ENCODE peak calls at places on chromosomes 13 and 19, in six cellular contexts. G is fibroblast of lung, S is H9, U is K562, N is cardiac muscle cell, Y is coronary artery. Q is an unnamed sample.

GRCh38 chr19:572140-572890 is at the start of gene BSG:
- DNase-seq in N (peak; percentile 99), Y (peak; percentile 98), S (peak; percentile 98), U (peak; percentile 93), G (peak; percentile 95), Q (peak; percentile 98)

GRCh38 chr13:75687145-75687763 is 51.1 kb downstream of the LMO7 start:
- DNase-seq in N (peak; percentile 62), G (peak; percentile 43), U (peak; percentile 11), Y (no peak), S (no peak), Q (no peak)

GRCh38 chr19:31483226-31483857 is 134.1 kb upstream of the TSHZ3 start:
- DNase-seq in G (no peak), Y (no peak), N (no peak), S (no peak), U (no peak), Q (no peak)

GRCh38 chr13:71962126-71962525 is 95.1 kb upstream of the DACH1 start:
- DNase-seq in Y (no peak), G (no peak), S (no peak), U (no peak), N (no peak), Q (no peak)

GRCh38 chr19:30070970-30071632 is 129.1 kb downstream of the URI1 start:
- DNase-seq in S (no peak), G (no peak), Y (no peak), U (no peak), N (no peak), Q (no peak)

GRCh38 chr19:43395561-43395960 is 19.1 kb upstream of the TEX101 start:
- DNase-seq in G (no peak), S (no peak), Y (no peak), U (no peak), N (no peak), Q (no peak)

GRCh38 chr13:21949818-21950429 is 279.1 kb downstream of the FGF9 start:
- DNase-seq in S (no peak), Y (no peak), G (no peak), N (no peak), U (no peak), Q (peak; percentile 9)

GRCh38 chr19:13770013-13770635 is 4.1 kb upstream of the C19orf53 start:
- DNase-seq in Y (no peak), S (no peak), N (no peak), U (no peak), G (no peak), Q (no peak)

GRCh38 chr13:98576215-98576945 is 527 bp downstream of the STK24 start:
- DNase-seq in Y (peak; percentile 80), G (peak; percentile 38), U (peak; percentile 33), S (no peak), N (peak; percentile 39), Q (peak; percentile 59)

GRCh38 chr13:103282571-103283450 is 216.6 kb upstream of the SLC10A2 start:
- DNase-seq in N (peak; percentile 92), U (no peak), S (no peak), Y (no peak), G (peak; percentile 95), Q (peak; percentile 15)

GRCh38 chr19:18479964-18480723 is 41.7 kb downstream of the ELL start:
- DNase-seq in G (peak; percentile 66), N (peak; percentile 80), U (no peak), S (no peak), Y (no peak), Q (no peak)

GRCh38 chr19:46529622-46530451 is 34.2 kb upstream of the PNMA8B start:
- DNase-seq in N (peak; percentile 77), S (peak; percentile 67), U (peak; percentile 73), Y (peak; percentile 72), G (peak; percentile 34), Q (peak; percentile 78)

GRCh38 chr13:51432576-51432975 is 20.3 kb downstream of the INTS6 start:
- DNase-seq in S (no peak), N (no peak), G (no peak), U (no peak), Y (no peak), Q (no peak)

GRCh38 chr13:51437550-51438127 is 15.2 kb downstream of the INTS6 start:
- DNase-seq in U (no peak), Y (no peak), G (no peak), S (no peak), N (no peak), Q (no peak)

DNA sequence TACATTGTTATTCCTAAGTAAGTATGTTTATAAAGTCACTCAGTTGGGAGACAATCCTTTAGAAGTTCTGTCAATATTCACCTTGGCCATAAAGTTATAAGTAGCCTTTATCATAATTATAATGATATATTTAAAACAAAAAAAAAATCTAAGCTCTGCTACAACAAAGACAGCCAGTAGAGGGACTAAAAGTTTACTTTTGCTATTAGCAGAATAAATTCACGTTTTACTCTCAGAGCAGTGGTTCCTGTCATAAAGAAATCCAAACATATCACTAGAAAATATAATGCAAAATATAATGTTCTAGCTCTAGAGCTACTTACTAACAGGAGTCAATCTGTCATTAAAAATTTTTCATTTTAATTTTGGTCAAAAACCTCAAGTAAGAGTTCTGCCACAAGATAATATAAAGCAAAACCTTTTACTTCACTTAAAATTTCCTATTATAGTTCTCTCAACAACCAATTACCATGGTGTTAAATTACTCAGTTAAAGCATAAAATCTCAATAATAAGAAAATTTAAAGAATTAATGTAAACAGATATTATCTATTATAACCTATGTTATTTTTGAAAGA is 17.7 kb downstream of the INTS6 start:
- DNase-seq in G (no peak), S (no peak), U (no peak), N (peak; percentile 48), Y (no peak), Q (no peak)
- TF ChIP-seq CTCF in G (peak; percentile 28), S (peak; percentile 69), U (peak; percentile 20), N (peak; percentile 62), Y (peak; percentile 38), Q (peak; percentile 45)

DNA sequence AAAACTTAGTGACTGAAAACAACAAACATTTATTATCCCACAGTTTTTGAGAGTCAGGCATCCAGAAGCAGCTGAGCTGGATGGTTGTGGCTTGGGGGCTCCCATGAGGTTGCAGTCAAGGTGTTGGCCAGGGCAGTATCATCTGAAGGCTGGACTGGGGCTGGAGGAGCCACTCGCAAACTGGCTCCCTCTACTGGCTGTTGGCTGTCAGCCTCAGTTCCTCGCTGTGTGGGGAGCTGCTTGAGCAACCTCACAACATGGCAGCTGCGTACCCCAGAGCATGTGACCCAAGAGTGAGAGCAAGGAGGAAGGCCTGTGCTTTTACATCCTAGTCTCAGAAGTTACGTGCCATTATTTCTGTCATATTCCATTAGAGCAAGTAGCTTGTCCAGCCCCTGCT is 9.7 kb downstream of the YJU2 start:
- DNase-seq in N (no peak), G (no peak), U (peak; percentile 11), Y (no peak), S (no peak), Q (no peak)
- TF ChIP-seq CTCF in N (peak; percentile 6), G (no peak), U (peak; percentile 50), Y (no peak), S (peak; percentile 50), Q (no peak)

GRCh38 chr13:41905600-41906254 is 55.2 kb downstream of the VWA8 start:
- DNase-seq in G (peak; percentile 36), Y (no peak), N (peak; percentile 53), U (no peak), S (no peak), Q (no peak)
- TF ChIP-seq CTCF in G (peak; percentile 34), Y (no peak), N (peak; percentile 62), U (peak; percentile 40), S (peak; percentile 73), Q (peak; percentile 43)

GRCh38 chr19:48738557-48739399 is 1.6 kb downstream of the RASIP1 start:
- DNase-seq in Y (peak; percentile 88), U (peak; percentile 98), S (peak; percentile 99), N (peak; percentile 88), G (peak; percentile 71), Q (peak; percentile 100)
- TF ChIP-seq CTCF in Y (peak; percentile 15), U (peak; percentile 98), S (peak; percentile 52), N (peak; percentile 17), G (peak; percentile 9), Q (no peak)

GRCh38 chr13:27774169-27774568 is 18.1 kb upstream of the GSX1 start:
- DNase-seq in U (no peak), Y (no peak), N (no peak), S (no peak), G (no peak), Q (no peak)

GRCh38 chr13:27772651-27773425 is 19.4 kb upstream of the GSX1 start:
- DNase-seq in S (no peak), N (no peak), G (no peak), Y (no peak), U (no peak), Q (no peak)

GRCh38 chr13:27774651-27775050 is 17.6 kb upstream of the GSX1 start:
- DNase-seq in U (no peak), G (no peak), S (no peak), N (no peak), Y (no peak), Q (no peak)

GRCh38 chr13:27775943-27776342 is 16.3 kb upstream of the GSX1 start:
- DNase-seq in U (no peak), N (no peak), G (no peak), Y (no peak), S (peak; percentile 45), Q (peak; percentile 44)

DNA sequence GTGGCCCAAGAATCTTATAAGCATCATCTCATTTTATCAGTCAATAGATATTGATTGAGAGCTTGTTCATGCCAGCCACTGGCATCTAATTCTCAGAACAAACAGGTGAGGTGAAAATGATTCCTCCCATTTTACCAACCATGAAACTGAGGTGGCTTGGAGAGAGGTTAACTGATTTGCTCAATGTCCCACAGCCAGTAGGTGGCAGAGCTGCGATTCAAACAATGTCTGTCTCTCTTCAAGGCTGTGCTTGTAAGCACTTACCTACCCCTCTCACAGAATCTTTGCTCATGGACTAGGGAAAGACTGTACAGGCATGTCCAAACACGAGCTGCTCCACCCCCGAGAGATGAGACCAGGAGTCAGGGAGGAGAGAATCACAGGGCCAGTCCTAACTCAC is 21.5 kb upstream of the GSX1 start:
- DNase-seq in G (no peak), Y (no peak), S (peak; percentile 61), N (peak; percentile 33), U (no peak), Q (no peak)
- TF ChIP-seq CTCF in G (peak; percentile 16), Y (no peak), S (peak; percentile 77), N (peak; percentile 50), U (peak; percentile 32), Q (peak; percentile 31)

GRCh38 chr13:110507678-110508381 is 53.7 kb downstream of the RAB20 start:
- DNase-seq in S (no peak), U (peak; percentile 27), Y (peak; percentile 74), N (no peak), G (no peak), Q (no peak)
- TF ChIP-seq CTCF in S (peak; percentile 34), U (no peak), Y (no peak), N (peak; percentile 4), G (no peak), Q (no peak)

DNA sequence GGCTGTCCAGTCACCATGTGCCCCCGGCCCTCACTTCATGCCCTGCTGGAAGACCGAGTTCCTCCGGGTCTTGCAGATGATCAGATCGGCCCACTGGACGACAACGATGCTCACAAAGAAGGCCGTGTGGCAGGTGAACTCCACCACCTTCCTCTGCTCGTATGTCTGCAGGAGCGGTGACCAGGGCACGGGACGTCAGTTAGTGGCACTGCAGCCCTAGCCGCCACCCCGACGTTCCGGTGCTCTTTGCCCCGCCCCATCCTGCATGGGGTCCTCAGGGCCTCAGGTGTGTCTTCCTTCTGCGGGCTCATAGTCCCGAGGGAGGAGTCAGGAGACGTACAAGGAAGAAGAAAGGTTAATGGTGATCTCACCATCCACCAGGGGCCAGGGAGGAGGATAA is 9.6 kb upstream of the RABAC1 start:
- DNase-seq in Y (no peak), G (no peak), N (no peak), U (no peak), S (no peak), Q (no peak)
- TF ChIP-seq CTCF in Y (no peak), G (no peak), N (no peak), U (no peak), S (no peak), Q (no peak)

Q was measured in nephron progenitor cell.